ENCODE peak calls at places on chromosomes 5 and 9, in four cellular contexts. W is omental fat pad, N is lower lobe of right lung, D is GM12864. J is an unnamed sample.

GRCh38 chr9:80382523-80382922 is 810.8 kb downstream of the TLE4 start:
- DNase-seq in W (no peak), D (no peak), N (no peak), J (no peak)

GRCh38 chr5:162719720-162720119 is 652.1 kb downstream of the GABRG2 start:
- DNase-seq in D (no peak), N (no peak), W (no peak), J (no peak)

GRCh38 chr9:85723220-85723619 is 18.5 kb downstream of the AGTPBP1 start:
- DNase-seq in N (no peak), D (no peak), W (no peak), J (no peak)

GRCh38 chr9:121901616-121902015 is 191.5 kb downstream of the TTLL11 start:
- DNase-seq in N (no peak), W (no peak), D (no peak), J (no peak)

GRCh38 chr9:101388507-101388993 is 3.7 kb upstream of the BAAT start:
- DNase-seq in W (no peak), N (no peak), D (no peak), J (no peak)

GRCh38 chr5:113047733-113048652 is 71.4 kb downstream of the DCP2 start:
- DNase-seq in W (no peak), N (no peak), D (peak), J (peak)

GRCh38 chr9:92807757-92808725 is 43.4 kb upstream of the BICD2 start:
- DNase-seq in D (no peak), N (no peak), W (no peak), J (peak)

GRCh38 chr5:96408276-96408777 is 24.7 kb downstream of the PCSK1 start:
- DNase-seq in D (no peak), W (no peak), N (no peak), J (no peak)

GRCh38 chr5:120682851-120683250 is 218.8 kb downstream of the PRR16 start:
- DNase-seq in W (no peak), N (no peak), D (no peak), J (no peak)

GRCh38 chr5:115343855-115344254 is 47.4 kb upstream of the CCDC112 start:
- DNase-seq in D (no peak), W (no peak), N (no peak), J (no peak)

GRCh38 chr9:74742792-74743389 is 144.8 kb downstream of the TRPM6 start:
- DNase-seq in D (no peak), W (no peak), N (no peak), J (peak)

GRCh38 chr5:68475476-68475875 is 259.9 kb downstream of the PIK3R1 start:
- DNase-seq in W (no peak), N (no peak), D (no peak), J (no peak)

GRCh38 chr5:100520348-100520747 is 14.8 kb upstream of the FAM174A start:
- DNase-seq in W (no peak), N (no peak), D (no peak), J (no peak)

GRCh38 chr9:129863059-129863690 is 27.9 kb downstream of the USP20 start:
- DNase-seq in W (no peak), D (no peak), N (no peak), J (no peak)

GRCh38 chr9:8364021-8364782 is 564.6 kb upstream of the DMAC1 start:
- DNase-seq in N (no peak), W (no peak), D (no peak), J (no peak)

GRCh38 chr9:68842568-68842967 is 137.5 kb downstream of the PIP5K1B start:
- DNase-seq in D (no peak), N (no peak), W (no peak), J (no peak)

GRCh38 chr5:65479527-65479926 is 2.2 kb downstream of the ADAMTS6 start:
- DNase-seq in D (no peak), N (no peak), W (no peak), J (no peak)

GRCh38 chr9:72925891-72926290 is 27.0 kb downstream of the ALDH1A1 start:
- DNase-seq in N (no peak), W (no peak), D (no peak), J (no peak)

GRCh38 chr9:72924116-72924790 is 28.6 kb downstream of the ALDH1A1 start:
- DNase-seq in N (no peak), W (no peak), D (no peak), J (no peak)

GRCh38 chr9:72925126-72925810 is 27.6 kb downstream of the ALDH1A1 start:
- DNase-seq in D (no peak), W (no peak), N (no peak), J (no peak)

GRCh38 chr9:72921888-72922654 is 30.8 kb downstream of the ALDH1A1 start:
- DNase-seq in N (no peak), W (no peak), D (no peak), J (no peak)

GRCh38 chr9:72923077-72923476 is 29.8 kb downstream of the ALDH1A1 start:
- DNase-seq in D (no peak), W (no peak), N (no peak), J (no peak)
- TF ChIP-seq CTCF in D (no peak), W (no peak), N (no peak), J (no peak)

DNA sequence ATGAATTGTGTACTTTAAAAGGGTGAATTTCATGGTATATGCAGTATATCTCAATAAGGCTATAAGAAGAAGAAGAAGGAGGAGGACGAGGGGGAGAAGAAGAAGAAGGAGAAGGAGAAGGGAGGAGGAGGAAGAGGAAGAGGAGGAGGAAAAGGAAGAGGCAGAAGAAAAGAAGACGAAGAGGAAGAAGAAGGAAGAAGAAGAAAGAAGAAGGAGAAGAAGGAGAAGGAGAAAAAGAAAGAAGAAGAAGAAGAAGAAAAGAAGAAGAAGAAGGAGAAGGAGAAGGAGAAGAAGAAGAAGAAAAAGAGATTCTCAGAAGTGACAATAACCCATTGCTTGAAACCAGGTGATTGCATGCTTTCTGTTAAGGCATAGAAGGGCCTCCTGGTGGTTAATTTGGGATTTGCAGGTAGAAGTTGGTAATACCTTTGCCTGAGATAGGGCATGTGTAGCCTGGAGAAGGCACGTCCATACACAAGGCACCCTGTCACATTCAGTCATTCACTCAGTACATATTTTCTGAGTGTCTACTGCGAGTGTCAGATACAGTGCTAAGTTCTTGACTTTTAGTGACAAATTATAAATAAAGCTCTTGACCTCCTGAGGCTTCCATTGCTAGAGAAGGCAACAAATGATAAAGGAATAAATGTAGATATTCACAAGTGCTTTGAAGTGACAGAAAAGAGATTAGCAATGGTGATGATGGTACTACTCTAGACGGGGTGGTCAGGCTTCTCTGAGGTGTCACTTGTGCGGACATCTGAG is 231.3 kb downstream of the NPR3 start:
- DNase-seq in D (peak), W (no peak), N (no peak), J (peak)
- TF ChIP-seq CTCF in D (peak), W (no peak), N (peak), J (peak)

GRCh38 chr5:35030426-35030825 is 17.3 kb downstream of the AGXT2 start:
- DNase-seq in W (no peak), N (no peak), D (no peak), J (no peak)
- TF ChIP-seq CTCF in W (no peak), N (no peak), D (no peak), J (no peak)

GRCh38 chr9:124062172-124062571 is 50.6 kb downstream of the LHX2 start:
- DNase-seq in D (no peak), N (no peak), W (no peak), J (no peak)
- TF ChIP-seq CTCF in D (peak), N (no peak), W (no peak), J (no peak)

DNA sequence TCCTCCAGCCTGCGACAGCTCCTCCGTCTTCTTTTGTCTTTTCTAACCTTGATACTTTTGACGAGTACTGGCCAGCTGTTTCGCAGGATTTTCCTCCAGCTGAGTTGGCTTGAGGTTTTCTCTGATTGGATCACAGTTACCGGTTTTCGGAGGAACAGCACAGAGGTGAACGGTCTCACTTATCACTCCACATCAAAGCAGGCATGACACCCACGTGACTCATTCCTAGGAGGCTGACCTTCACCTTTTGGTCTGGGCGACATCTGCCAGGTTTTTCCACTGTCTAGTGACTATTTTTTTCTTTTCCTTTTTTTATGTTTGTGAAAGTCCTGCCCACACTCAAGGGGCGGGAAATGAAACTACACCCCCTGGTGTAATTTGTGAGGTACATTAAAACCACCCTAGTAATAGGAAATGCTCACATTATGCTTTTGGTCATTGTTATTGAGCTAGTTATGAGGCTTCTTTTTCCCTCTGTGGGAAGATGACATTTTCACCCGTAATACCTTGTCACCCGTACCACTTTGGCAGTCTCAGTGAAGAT is 319.2 kb downstream of the GADD45G start:
- DNase-seq in N (no peak), W (no peak), D (no peak), J (no peak)
- TF ChIP-seq CTCF in N (no peak), W (no peak), D (no peak), J (no peak)

GRCh38 chr9:108400267-108400666 is 455.5 kb downstream of the ACTL7B start:
- DNase-seq in N (no peak), D (no peak), W (no peak), J (no peak)
- TF ChIP-seq CTCF in N (no peak), D (no peak), W (no peak), J (no peak)

GRCh38 chr5:6573651-6574101 is 59.2 kb downstream of the NSUN2 start:
- DNase-seq in N (no peak), W (no peak), D (no peak), J (no peak)
- TF ChIP-seq CTCF in N (no peak), W (no peak), D (no peak), J (no peak)

DNA sequence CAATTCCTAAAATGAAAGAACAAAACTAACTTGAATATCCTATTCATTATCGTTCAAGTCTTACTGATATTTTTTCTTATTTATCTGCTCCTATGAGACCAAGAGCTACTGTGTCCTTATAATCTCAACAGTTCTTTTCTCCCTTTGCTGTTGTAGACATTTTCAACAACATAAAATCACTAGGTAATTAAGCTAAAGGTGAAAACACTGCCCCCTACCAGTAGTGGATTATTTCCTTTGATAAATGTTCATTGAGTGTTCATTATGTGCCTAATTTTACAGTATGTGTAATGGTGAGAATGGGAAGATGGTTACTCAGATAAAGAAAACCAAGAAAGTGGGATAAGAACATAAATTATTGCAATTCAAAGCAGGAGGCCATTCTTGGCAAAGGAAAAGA is 41.4 kb upstream of the PAPPA start:
- DNase-seq in N (no peak), D (no peak), W (no peak), J (no peak)
- TF ChIP-seq CTCF in N (peak), D (no peak), W (no peak), J (no peak)

GRCh38 chr9:128103589-128103962 is 24.0 kb downstream of the PTGES2 start:
- DNase-seq in D (no peak), N (peak), W (no peak), J (no peak)
- TF ChIP-seq CTCF in D (no peak), N (no peak), W (no peak), J (no peak)

J was measured in GM20000.